ENCODE peak calls at places on chromosomes 12 and 14, in nine cellular contexts. Y is Calu3, O is OCI-LY7, W is foreskin fibroblast, N is upper lobe of right lung, B is lower lobe of right lung, C is neural crest cell, L is chondrocyte, A is brain microvascular endothelial cell. J is an unnamed sample.

GRCh38 chr12:12180136-12180535 is 86.7 kb downstream of the LRP6 start:
- DNase-seq in Y (no peak), O (no peak), C (no peak), N (no peak), B (no peak), L (no peak), A (no peak), W (no peak), J (no peak)

GRCh38 chr12:28563926-28564325 is 373.7 kb downstream of the CCDC91 start:
- DNase-seq in B (no peak), C (no peak), A (no peak), W (peak), Y (no peak), O (no peak), L (no peak), N (no peak), J (no peak)

GRCh38 chr14:69260246-69260978 is 454 bp downstream of the GALNT16 start:
- DNase-seq in O (no peak), C (peak), B (no peak), N (no peak), W (no peak), A (peak), L (no peak), Y (peak), J (no peak)

GRCh38 chr12:108757842-108758241 is 26.5 kb upstream of the CORO1C start:
- DNase-seq in C (no peak), L (no peak), N (no peak), O (no peak), A (no peak), B (no peak), Y (no peak), W (no peak), J (no peak)

GRCh38 chr12:19624401-19624930 is 185.2 kb downstream of the AEBP2 start:
- DNase-seq in W (no peak), Y (no peak), C (no peak), A (peak), O (no peak), B (no peak), N (no peak), L (no peak), J (no peak)

GRCh38 chr14:52998376-52999010 is 47.6 kb upstream of the FERMT2 start:
- DNase-seq in C (no peak), B (no peak), L (no peak), A (peak), N (no peak), O (no peak), W (peak), Y (no peak), J (no peak)

GRCh38 chr14:104098272-104099095 is 13.0 kb downstream of the ASPG start:
- DNase-seq in L (no peak), A (no peak), N (peak), Y (no peak), W (no peak), C (no peak), O (no peak), B (peak), J (peak)

GRCh38 chr14:35050652-35051051 is 4.6 kb downstream of the FAM177A1 start:
- DNase-seq in W (peak), O (no peak), N (no peak), B (no peak), L (no peak), C (no peak), Y (no peak), A (peak), J (no peak)

GRCh38 chr14:57085801-57086200 is 182.9 kb downstream of the EXOC5 start:
- DNase-seq in O (no peak), W (no peak), N (no peak), C (no peak), Y (no peak), L (no peak), B (no peak), A (no peak), J (no peak)

GRCh38 chr12:45309826-45310626 is 94.1 kb downstream of the ANO6 start:
- DNase-seq in W (no peak), Y (no peak), C (no peak), O (no peak), L (no peak), A (no peak), B (no peak), N (no peak), J (no peak)

GRCh38 chr12:46516933-46517578 is 144.5 kb upstream of the SLC38A2 start:
- DNase-seq in W (no peak), O (no peak), A (no peak), B (no peak), N (no peak), Y (no peak), L (no peak), C (no peak), J (no peak)

GRCh38 chr14:57066887-57067513 is 201.7 kb downstream of the EXOC5 start:
- DNase-seq in O (peak), C (peak), N (peak), B (peak), W (no peak), L (no peak), A (peak), Y (peak), J (no peak)

GRCh38 chr12:62720661-62721330 is 214.2 kb downstream of the PPM1H start:
- DNase-seq in W (peak), B (no peak), L (no peak), Y (no peak), O (no peak), C (no peak), N (no peak), A (no peak), J (no peak)

GRCh38 chr12:111218499-111218898 is 150.4 kb downstream of the PHETA1 start:
- DNase-seq in W (no peak), O (no peak), Y (no peak), N (no peak), L (no peak), A (no peak), C (no peak), B (no peak), J (no peak)

GRCh38 chr14:78202178-78202577 is 32.0 kb downstream of the NRXN3 start:
- DNase-seq in L (no peak), C (no peak), B (no peak), W (no peak), Y (no peak), A (no peak), O (peak), N (no peak), J (no peak)

GRCh38 chr14:71138236-71139057 is 231.2 kb downstream of the PCNX1 start:
- DNase-seq in N (no peak), Y (no peak), W (no peak), O (no peak), C (no peak), L (no peak), B (no peak), A (no peak), J (no peak)

GRCh38 chr12:24901975-24902461 is 46.9 kb downstream of the BCAT1 start:
- DNase-seq in L (no peak), A (peak), N (no peak), B (peak), W (no peak), Y (no peak), C (peak), O (no peak), J (no peak)

GRCh38 chr12:118402251-118402650 is 25.9 kb downstream of the SUDS3 start:
- DNase-seq in C (no peak), W (peak), O (no peak), A (peak), N (no peak), Y (no peak), B (no peak), L (no peak), J (no peak)

GRCh38 chr12:14810167-14810952 is 3.6 kb downstream of the SMCO3 start:
- DNase-seq in C (no peak), A (no peak), O (no peak), W (no peak), Y (no peak), L (no peak), B (no peak), N (no peak), J (no peak)

GRCh38 chr12:42332301-42332894 is 6.4 kb downstream of the PPHLN1 start:
- DNase-seq in A (peak), C (no peak), W (no peak), N (no peak), Y (peak), O (peak), B (no peak), L (no peak), J (no peak)

GRCh38 chr14:61434315-61434714 is 112.9 kb downstream of the PRKCH start:
- DNase-seq in L (no peak), B (no peak), O (no peak), C (no peak), Y (no peak), W (no peak), N (no peak), A (peak), J (no peak)

GRCh38 chr14:85572021-85572420 is 42.1 kb downstream of the FLRT2 start:
- DNase-seq in W (no peak), B (no peak), N (no peak), L (no peak), O (no peak), A (no peak), C (no peak), Y (no peak), J (no peak)

GRCh38 chr12:15546102-15546701 is 223.9 kb downstream of the PTPRO start:
- DNase-seq in C (no peak), B (no peak), O (peak), N (no peak), W (no peak), Y (no peak), A (no peak), L (no peak), J (no peak)

GRCh38 chr14:91257328-91258020 is 13.0 kb upstream of the GPR68 start:
- DNase-seq in B (no peak), Y (no peak), N (no peak), C (no peak), L (no peak), O (no peak), W (no peak), A (no peak), J (no peak)

GRCh38 chr14:97077253-97077653 is 280.1 kb downstream of the VRK1 start:
- DNase-seq in O (no peak), W (peak), B (peak), L (no peak), A (peak), C (no peak), N (no peak), Y (no peak), J (no peak)

GRCh38 chr14:73833530-73834257 is 17.9 kb upstream of the PTGR2 start:
- DNase-seq in C (peak), B (no peak), W (peak), A (no peak), L (peak), Y (peak), N (no peak), O (no peak), J (no peak)

GRCh38 chr14:104549536-104550339 is 29.8 kb upstream of the C14orf180 start:
- DNase-seq in B (no peak), A (no peak), L (no peak), C (no peak), N (no peak), Y (no peak), W (no peak), O (no peak), J (peak)

GRCh38 chr12:57226588-57227314 is 2.8 kb upstream of the SHMT2 start:
- DNase-seq in C (no peak), W (no peak), Y (no peak), A (no peak), B (no peak), L (no peak), O (peak), N (no peak), J (peak)

GRCh38 chr14:44316647-44317432 is 190.2 kb downstream of the FSCB start:
- DNase-seq in L (no peak), O (no peak), A (peak), Y (peak), B (no peak), W (peak), C (no peak), N (no peak), J (no peak)

GRCh38 chr14:70289138-70289537 is 70.3 kb downstream of the COX16 start:
- DNase-seq in N (no peak), A (no peak), L (no peak), W (no peak), C (no peak), Y (no peak), B (no peak), O (no peak), J (no peak)

GRCh38 chr14:85731198-85731597 is 201.3 kb downstream of the FLRT2 start:
- DNase-seq in B (no peak), N (no peak), W (peak), O (no peak), C (no peak), L (no peak), A (peak), Y (no peak), J (no peak)

GRCh38 chr12:132761032-132761910 is at the start of gene ANKLE2:
- DNase-seq in O (peak), W (peak), L (no peak), Y (peak), B (peak), A (peak), N (peak), C (no peak), J (peak)

GRCh38 chr14:75896341-75896740 is 85.5 kb downstream of the TGFB3 start:
- DNase-seq in Y (no peak), O (no peak), C (no peak), A (no peak), B (no peak), L (no peak), W (no peak), N (no peak), J (no peak)

GRCh38 chr12:13538136-13538535 is 341.6 kb downstream of the EMP1 start:
- DNase-seq in L (no peak), W (no peak), Y (no peak), C (no peak), B (no peak), A (no peak), O (no peak), N (no peak), J (no peak)

GRCh38 chr12:122520676-122521075 is 6.1 kb downstream of the RSRC2 start:
- DNase-seq in L (no peak), Y (no peak), A (no peak), N (no peak), C (no peak), B (no peak), W (no peak), O (no peak), J (no peak)

GRCh38 chr12:106527356-106527755 is 55.4 kb upstream of the RFX4 start:
- DNase-seq in N (no peak), B (no peak), L (no peak), A (peak), C (no peak), Y (no peak), W (peak), O (no peak), J (no peak)

GRCh38 chr12:88566430-88566829 is 13.8 kb downstream of the KITLG start:
- DNase-seq in L (no peak), A (no peak), W (no peak), Y (peak), N (no peak), C (no peak), O (no peak), B (no peak), J (no peak)

GRCh38 chr14:39467889-39468524 is 35.8 kb upstream of the FBXO33 start:
- DNase-seq in N (no peak), O (peak), C (no peak), Y (peak), L (no peak), B (no peak), A (peak), W (no peak), J (no peak)

GRCh38 chr14:39474416-39474911 is 42.2 kb upstream of the FBXO33 start:
- DNase-seq in W (no peak), B (no peak), O (no peak), C (no peak), A (no peak), Y (no peak), N (no peak), L (no peak), J (no peak)

GRCh38 chr14:39472078-39472477 is 39.8 kb upstream of the FBXO33 start:
- DNase-seq in N (no peak), C (no peak), W (no peak), B (no peak), Y (no peak), L (no peak), O (no peak), A (no peak), J (no peak)

GRCh38 chr14:39469094-39469710 is 37.0 kb upstream of the FBXO33 start:
- DNase-seq in Y (peak), O (peak), N (no peak), L (no peak), C (peak), B (no peak), A (no peak), W (no peak), J (no peak)
- TF ChIP-seq CTCF in Y (no peak), O (peak), N (peak), L (peak), C (peak), B (peak), A (peak), W (no peak), J (no peak)

DNA sequence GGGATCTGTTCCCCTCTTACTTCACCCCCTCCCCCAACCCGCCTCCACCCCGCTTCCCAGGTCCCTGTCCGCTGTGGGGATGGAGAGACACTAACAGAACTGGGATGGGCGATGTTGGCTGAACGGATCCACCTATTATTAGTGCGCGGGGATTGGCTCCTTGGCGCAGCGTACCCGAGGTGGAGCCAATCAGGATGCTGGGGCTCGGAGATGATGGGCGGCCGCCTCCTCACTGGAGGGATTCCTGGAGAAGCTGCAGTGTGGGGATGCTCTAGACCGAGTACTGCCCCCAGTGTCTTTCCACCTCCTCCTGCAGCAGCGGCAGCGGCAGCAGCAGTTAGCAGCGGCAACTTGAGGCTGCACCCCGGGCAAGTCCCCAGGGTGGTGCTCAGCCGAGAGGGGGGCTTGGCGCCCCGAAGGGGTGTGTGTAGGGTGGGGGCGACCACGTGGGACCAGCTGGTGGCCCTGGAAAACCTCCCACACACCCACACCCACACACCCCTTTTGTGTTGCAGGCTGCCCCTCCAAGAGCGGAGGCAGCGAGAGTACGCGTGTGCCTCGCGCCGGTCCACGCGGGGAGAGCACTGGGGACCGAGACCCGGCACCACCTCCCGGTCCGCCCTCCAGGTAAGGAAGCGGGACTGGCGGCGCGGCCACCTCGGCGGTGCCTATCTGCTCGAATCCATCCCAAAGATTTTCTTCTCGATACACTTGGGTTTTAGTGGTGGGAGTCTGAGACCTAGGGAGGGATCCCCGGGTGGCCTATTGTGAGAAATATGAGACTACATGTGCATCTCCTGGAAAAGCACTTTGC is at the start of gene SYT1:
- DNase-seq in N (peak), A (peak), C (peak), W (peak), B (peak), O (no peak), L (peak), Y (no peak), J (peak)
- TF ChIP-seq CTCF in N (no peak), A (no peak), C (no peak), W (no peak), B (no peak), O (no peak), L (no peak), Y (no peak), J (no peak)

GRCh38 chr14:89589400-89590128 is 172.5 kb upstream of the FOXN3 start:
- DNase-seq in A (no peak), Y (no peak), O (peak), L (no peak), B (no peak), N (no peak), W (no peak), C (no peak), J (no peak)
- TF ChIP-seq CTCF in A (no peak), Y (no peak), O (no peak), L (no peak), B (no peak), N (no peak), W (no peak), C (no peak), J (no peak)

GRCh38 chr14:93936245-93936644 is 9.1 kb downstream of the FAM181A start:
- DNase-seq in N (no peak), B (no peak), C (peak), A (no peak), L (no peak), Y (peak), W (no peak), O (peak), J (no peak)
- TF ChIP-seq CTCF in N (peak), B (peak), C (peak), A (peak), L (peak), Y (peak), W (peak), O (peak), J (peak)

DNA sequence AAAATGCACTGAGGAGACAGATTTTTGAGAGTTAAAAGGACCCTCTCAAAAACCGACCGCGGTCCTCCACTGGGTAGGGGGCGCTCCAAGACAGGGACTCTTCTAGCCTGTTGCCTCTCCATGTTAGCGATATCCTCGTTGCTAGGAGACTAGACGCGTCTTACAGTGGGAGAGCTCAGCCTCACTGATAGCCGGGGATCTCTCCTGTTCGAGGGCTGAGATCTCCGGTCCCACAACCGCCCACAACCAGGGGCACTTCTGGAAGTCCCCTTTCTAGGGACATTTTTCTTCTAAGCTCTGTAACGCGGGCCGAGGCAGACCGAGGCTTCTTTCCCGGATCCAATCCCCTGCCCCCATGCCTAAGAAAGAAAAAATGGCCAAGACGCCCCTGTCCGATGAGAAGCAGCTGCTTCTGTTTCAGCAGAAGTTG is 21.3 kb downstream of the FKBP11 start:
- DNase-seq in A (peak), O (peak), N (peak), L (peak), Y (peak), W (peak), B (peak), C (peak), J (peak)
- TF ChIP-seq CTCF in A (peak), O (peak), N (peak), L (peak), Y (peak), W (peak), B (peak), C (peak), J (peak)

GRCh38 chr14:94127330-94127729 is 2.1 kb downstream of the IFI27L2 start:
- DNase-seq in C (no peak), A (no peak), B (no peak), N (no peak), O (no peak), W (no peak), L (no peak), Y (no peak), J (no peak)

GRCh38 chr14:94128216-94128839 is 1.1 kb downstream of the IFI27L2 start:
- DNase-seq in N (no peak), L (no peak), O (no peak), Y (no peak), W (no peak), C (no peak), A (no peak), B (no peak), J (no peak)

GRCh38 chr14:94129758-94130414 is 482 bp upstream of the IFI27L2 start:
- DNase-seq in N (no peak), A (peak), B (no peak), L (no peak), W (peak), C (peak), O (peak), Y (peak), J (no peak)

GRCh38 chr14:94126800-94127199 is 2.6 kb downstream of the IFI27L2 start:
- DNase-seq in C (no peak), Y (no peak), W (no peak), O (no peak), L (no peak), A (no peak), B (no peak), N (no peak), J (no peak)

GRCh38 chr14:94129111-94129757 is at the start of gene IFI27L2:
- DNase-seq in B (peak), N (peak), A (peak), Y (peak), O (peak), C (peak), W (peak), L (no peak), J (peak)
- TF ChIP-seq CTCF in B (peak), N (peak), A (peak), Y (peak), O (peak), C (peak), W (peak), L (peak), J (peak)

GRCh38 chr12:6750506-6750905 is 2.4 kb downstream of the MLF2 start:
- DNase-seq in N (no peak), O (no peak), A (no peak), Y (no peak), C (no peak), L (no peak), B (no peak), W (no peak), J (no peak)

GRCh38 chr12:6753772-6754356 is 923 bp upstream of the MLF2 start:
- DNase-seq in B (no peak), C (no peak), O (no peak), Y (no peak), A (no peak), L (no peak), N (no peak), W (no peak), J (no peak)

GRCh38 chr12:6752931-6753771 is at the start of gene MLF2:
- DNase-seq in Y (peak), C (peak), A (peak), L (peak), N (peak), W (peak), B (peak), O (peak), J (peak)

GRCh38 chr12:6751767-6752166 is 1.2 kb downstream of the MLF2 start:
- DNase-seq in A (no peak), B (no peak), C (no peak), O (no peak), N (no peak), W (no peak), Y (no peak), L (no peak), J (no peak)

GRCh38 chr12:6752181-6752930 is 585 bp downstream of the MLF2 start:
- DNase-seq in L (no peak), B (no peak), N (no peak), C (no peak), Y (no peak), O (peak), W (no peak), A (peak), J (no peak)
- TF ChIP-seq CTCF in L (peak), B (peak), N (peak), C (peak), Y (no peak), O (peak), W (peak), A (peak), J (no peak)

J was measured in spleen.